ENCODE peak calls at places on chromosome 18, in four cellular contexts. One of them, this sample, is unnamed.

GRCh38 chr18:54388203-54389142 is 30.8 kb downstream of the C18orf54 start:
- DNase-seq in GM04504: peak; percentile 48
- DNase-seq in LoVo: peak; percentile 67
- DNase-seq in RKO: peak; percentile 84
- DNase-seq in this sample: no peak

GRCh38 chr18:9914334-9914583 is 443 bp downstream of the VAPA start:
- DNase-seq in LoVo: no peak
- DNase-seq in RKO: no peak
- DNase-seq in GM04504: no peak
- DNase-seq in this sample: no peak

GRCh38 chr18:55794288-55795052 is 206.5 kb upstream of the TCF4 start:
- DNase-seq in RKO: no peak
- DNase-seq in LoVo: no peak
- DNase-seq in GM04504: no peak
- DNase-seq in this sample: no peak

GRCh38 chr18:58596265-58596681 is 32.6 kb downstream of the ALPK2 start:
- DNase-seq in RKO: no peak
- DNase-seq in LoVo: no peak
- DNase-seq in GM04504: no peak
- DNase-seq in this sample: no peak

GRCh38 chr18:78947291-78947690 is 32.3 kb upstream of the SALL3 start:
- DNase-seq in GM04504: no peak
- DNase-seq in RKO: no peak
- DNase-seq in LoVo: no peak
- DNase-seq in this sample: no peak

GRCh38 chr18:46809145-46809544 is 52.3 kb upstream of the ST8SIA5 start:
- DNase-seq in RKO: no peak
- DNase-seq in GM04504: no peak
- DNase-seq in LoVo: no peak
- DNase-seq in this sample: no peak

GRCh38 chr18:44945847-44946490 is 265.3 kb downstream of the SETBP1 start:
- DNase-seq in RKO: no peak
- DNase-seq in LoVo: no peak
- DNase-seq in GM04504: no peak
- DNase-seq in this sample: no peak

GRCh38 chr18:65439184-65439583 is 311.6 kb upstream of the CDH7 start:
- DNase-seq in GM04504: no peak
- DNase-seq in LoVo: no peak
- DNase-seq in RKO: no peak
- DNase-seq in this sample: no peak

GRCh38 chr18:21632393-21632792 is 20.3 kb downstream of the SNRPD1 start:
- DNase-seq in LoVo: no peak
- DNase-seq in RKO: no peak
- DNase-seq in GM04504: no peak
- DNase-seq in this sample: no peak

GRCh38 chr18:34342960-34343359 is 118.2 kb upstream of the NOL4 start:
- DNase-seq in LoVo: no peak
- DNase-seq in RKO: no peak
- DNase-seq in GM04504: peak; percentile 3
- DNase-seq in this sample: no peak

GRCh38 chr18:40904295-40904694 is 1050.7 kb upstream of the PIK3C3 start:
- DNase-seq in LoVo: no peak
- DNase-seq in GM04504: no peak
- DNase-seq in RKO: no peak
- DNase-seq in this sample: no peak

GRCh38 chr18:68549257-68549871 is 165.5 kb downstream of the TMX3 start:
- DNase-seq in GM04504: no peak
- DNase-seq in RKO: no peak
- DNase-seq in LoVo: no peak
- DNase-seq in this sample: no peak

GRCh38 chr18:9721893-9722515 is 13.9 kb downstream of the RAB31 start:
- DNase-seq in LoVo: no peak
- DNase-seq in GM04504: no peak
- DNase-seq in RKO: no peak
- DNase-seq in this sample: no peak

GRCh38 chr18:10113156-10114022 is 199.6 kb downstream of the VAPA start:
- DNase-seq in RKO: no peak
- DNase-seq in GM04504: no peak
- DNase-seq in LoVo: no peak
- DNase-seq in this sample: no peak

GRCh38 chr18:58541789-58542425 is 87.0 kb downstream of the ALPK2 start:
- DNase-seq in LoVo: peak; percentile 77
- DNase-seq in GM04504: peak; percentile 93
- DNase-seq in RKO: peak; percentile 92
- DNase-seq in this sample: no peak

GRCh38 chr18:55582325-55582724 is 5.7 kb downstream of the TCF4 start:
- DNase-seq in GM04504: no peak
- DNase-seq in LoVo: no peak
- DNase-seq in RKO: no peak
- DNase-seq in this sample: no peak

GRCh38 chr18:35005963-35006577 is 35.1 kb upstream of the MAPRE2 start:
- DNase-seq in RKO: peak; percentile 79
- DNase-seq in LoVo: peak; percentile 56
- DNase-seq in GM04504: peak; percentile 44
- DNase-seq in this sample: no peak

GRCh38 chr18:5543854-5544389 is at the start of gene EPB41L3:
- DNase-seq in RKO: no peak
- DNase-seq in GM04504: no peak
- DNase-seq in LoVo: no peak
- DNase-seq in this sample: peak; percentile 9

GRCh38 chr18:13982136-13982535 is 66.8 kb upstream of the MC2R start:
- DNase-seq in LoVo: no peak
- DNase-seq in RKO: no peak
- DNase-seq in GM04504: no peak
- DNase-seq in this sample: no peak

GRCh38 chr18:35510071-35511010 is 12.6 kb upstream of the INO80C start:
- DNase-seq in RKO: no peak
- DNase-seq in LoVo: no peak
- DNase-seq in GM04504: no peak
- DNase-seq in this sample: no peak

GRCh38 chr18:2981212-2981728 is 31.7 kb downstream of the LPIN2 start:
- DNase-seq in RKO: peak; percentile 44
- DNase-seq in LoVo: peak; percentile 73
- DNase-seq in GM04504: no peak
- DNase-seq in this sample: no peak

GRCh38 chr18:34048423-34048822 is 176.3 kb downstream of the NOL4 start:
- DNase-seq in GM04504: no peak
- DNase-seq in LoVo: no peak
- DNase-seq in RKO: no peak
- DNase-seq in this sample: peak; percentile 15

GRCh38 chr18:3526421-3527354 is 76.7 kb downstream of the TGIF1 start:
- DNase-seq in RKO: no peak
- DNase-seq in GM04504: no peak
- DNase-seq in LoVo: no peak
- DNase-seq in this sample: peak; percentile 7

GRCh38 chr18:68454511-68455228 is 260.2 kb downstream of the TMX3 start:
- DNase-seq in LoVo: no peak
- DNase-seq in RKO: peak; percentile 5
- DNase-seq in GM04504: peak; percentile 44
- DNase-seq in this sample: no peak

GRCh38 chr18:8153887-8154583 is 455.2 kb upstream of the RAB12 start:
- DNase-seq in RKO: no peak
- DNase-seq in LoVo: no peak
- DNase-seq in GM04504: peak; percentile 43
- DNase-seq in this sample: no peak

GRCh38 chr18:22558945-22559385 is 141.2 kb upstream of the CTAGE1 start:
- DNase-seq in LoVo: no peak
- DNase-seq in RKO: no peak
- DNase-seq in GM04504: no peak
- DNase-seq in this sample: no peak

GRCh38 chr18:70973626-70974025 is 684.8 kb downstream of the SOCS6 start:
- DNase-seq in LoVo: no peak
- DNase-seq in RKO: no peak
- DNase-seq in GM04504: no peak
- DNase-seq in this sample: no peak

GRCh38 chr18:1732143-1732542 is 827.5 kb downstream of the ADCYAP1 start:
- DNase-seq in RKO: no peak
- DNase-seq in GM04504: no peak
- DNase-seq in LoVo: no peak
- DNase-seq in this sample: no peak

GRCh38 chr18:24039666-24040065 is 25.1 kb downstream of the TTC39C start:
- DNase-seq in RKO: no peak
- DNase-seq in LoVo: no peak
- DNase-seq in GM04504: no peak
- DNase-seq in this sample: no peak

GRCh38 chr18:44655435-44655834 is 25.3 kb upstream of the SETBP1 start:
- DNase-seq in LoVo: no peak
- DNase-seq in RKO: no peak
- DNase-seq in GM04504: no peak
- DNase-seq in this sample: no peak

GRCh38 chr18:74063023-74063422 is 84.6 kb downstream of the FBXO15 start:
- DNase-seq in LoVo: no peak
- DNase-seq in RKO: peak; percentile 10
- DNase-seq in GM04504: no peak
- DNase-seq in this sample: no peak

GRCh38 chr18:8238507-8238906 is 370.7 kb upstream of the RAB12 start:
- DNase-seq in GM04504: no peak
- DNase-seq in LoVo: no peak
- DNase-seq in RKO: no peak
- DNase-seq in this sample: no peak